ENCODE peak calls at places on chromosomes 16 and 17, in nine cellular contexts. H, D, V, G, U, J, N, E and Q are unnamed samples.

GRCh38 chr17:68182940-68183551 is 64.8 kb upstream of the AMZ2 start:
- DNase-seq in D (no peak), V (no peak), N (peak; percentile 84), U (peak; percentile 59), G (no peak), E (no peak), J (peak; percentile 83), H (no peak), Q (no peak)

GRCh38 chr16:1168837-1169236 is 15.9 kb downstream of the CACNA1H start:
- DNase-seq in D (no peak), N (no peak), U (no peak), J (no peak), H (no peak), E (no peak), V (no peak), G (no peak), Q (no peak)

GRCh38 chr16:87101903-87102302 is 215.3 kb downstream of the C16orf95 start:
- DNase-seq in H (peak; percentile 68), V (no peak), N (no peak), J (no peak), E (peak; percentile 95), G (no peak), U (no peak), D (no peak), Q (no peak)

GRCh38 chr17:13531701-13532100 is 70.0 kb downstream of the HS3ST3A1 start:
- DNase-seq in G (no peak), D (no peak), J (no peak), E (no peak), U (peak; percentile 0), V (no peak), N (no peak), H (no peak), Q (no peak)

GRCh38 chr17:55598495-55598894 is 87.2 kb upstream of the SMIM36 start:
- DNase-seq in G (no peak), H (no peak), U (no peak), J (no peak), V (no peak), D (no peak), E (no peak), N (no peak), Q (no peak)

GRCh38 chr16:84687715-84688114 is 12.1 kb upstream of the USP10 start:
- DNase-seq in U (peak; percentile 89), E (peak; percentile 72), N (peak; percentile 92), V (peak; percentile 68), H (no peak), J (peak; percentile 20), G (peak; percentile 13), D (no peak), Q (no peak)

GRCh38 chr16:69820926-69821541 is 58.9 kb downstream of the WWP2 start:
- DNase-seq in N (no peak), E (peak; percentile 23), V (no peak), G (no peak), H (peak; percentile 77), J (no peak), D (no peak), U (no peak), Q (peak; percentile 80)

GRCh38 chr17:77865109-77865611 is 93.3 kb upstream of the TNRC6C start:
- DNase-seq in G (no peak), E (peak; percentile 48), U (no peak), H (no peak), J (no peak), N (no peak), D (peak; percentile 62), V (peak; percentile 35), Q (no peak)

GRCh38 chr17:51118330-51119195 is 2.1 kb downstream of the SPAG9 start:
- DNase-seq in D (no peak), E (peak; percentile 19), G (peak; percentile 75), V (no peak), J (peak; percentile 19), N (peak; percentile 16), H (peak; percentile 95), U (no peak), Q (no peak)

GRCh38 chr17:79784353-79785016 is 6.5 kb downstream of the CBX2 start:
- DNase-seq in V (no peak), E (no peak), D (no peak), N (no peak), H (no peak), U (no peak), G (no peak), J (no peak), Q (no peak)

GRCh38 chr16:12900599-12901203 is 697 bp upstream of the SHISA9 start:
- DNase-seq in J (no peak), E (no peak), V (no peak), H (no peak), G (no peak), N (no peak), U (no peak), D (no peak), Q (no peak)

GRCh38 chr16:12896562-12896961 is 4.8 kb upstream of the SHISA9 start:
- DNase-seq in N (peak; percentile 48), E (no peak), H (peak; percentile 12), D (no peak), J (no peak), V (peak; percentile 53), U (peak; percentile 10), G (no peak), Q (no peak)

GRCh38 chr16:12901204-12901596 is 198 bp upstream of the SHISA9 start:
- DNase-seq in H (no peak), J (no peak), U (no peak), E (no peak), G (no peak), D (no peak), V (no peak), N (no peak), Q (no peak)

GRCh38 chr16:12899529-12900168 is 1.7 kb upstream of the SHISA9 start:
- DNase-seq in J (no peak), D (no peak), H (no peak), E (no peak), G (no peak), N (peak; percentile 33), V (no peak), U (peak; percentile 12), Q (no peak)

GRCh38 chr16:12898556-12898955 is 2.8 kb upstream of the SHISA9 start:
- DNase-seq in G (no peak), D (no peak), E (no peak), N (no peak), J (no peak), U (no peak), H (no peak), V (no peak), Q (no peak)
- TF ChIP-seq CTCF in G (no peak), D (no peak), E (no peak), N (no peak), J (no peak), U (no peak), H (no peak), V (peak; percentile 1), Q (no peak)

DNA sequence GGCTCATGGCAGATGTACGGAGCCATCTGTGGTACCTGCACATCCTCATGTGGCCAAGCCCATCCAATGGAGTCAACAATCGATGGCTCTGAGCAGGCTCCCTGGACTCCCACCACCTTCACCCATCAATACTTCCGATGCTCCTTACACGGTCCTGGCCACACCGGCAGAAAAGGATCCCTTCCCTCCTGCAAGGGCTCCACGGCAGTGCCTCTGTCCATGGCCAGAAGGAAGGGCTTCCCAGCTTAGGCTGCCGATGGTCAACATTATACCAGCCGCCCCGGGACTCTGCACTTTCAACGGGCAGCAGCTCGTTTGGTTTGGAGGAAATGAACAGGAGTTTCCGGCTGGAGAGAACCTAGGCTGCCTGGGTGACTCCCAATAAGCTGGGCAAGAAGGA is 13.2 kb downstream of the SLX4 start:
- DNase-seq in U (no peak), E (no peak), D (no peak), H (no peak), G (no peak), J (no peak), N (no peak), V (no peak), Q (no peak)
- TF ChIP-seq CTCF in U (no peak), E (no peak), D (no peak), H (no peak), G (no peak), J (no peak), N (no peak), V (no peak), Q (no peak)

GRCh38 chr17:63407741-63408330 is 38.3 kb downstream of the CYB561 start:
- DNase-seq in U (no peak), V (no peak), E (peak; percentile 60), D (no peak), G (no peak), J (no peak), N (no peak), H (no peak), Q (no peak)

GRCh38 chr17:63406689-63407330 is 39.3 kb downstream of the CYB561 start:
- DNase-seq in G (peak; percentile 85), V (peak; percentile 85), E (peak; percentile 96), U (peak; percentile 79), H (peak; percentile 90), N (peak; percentile 87), J (peak; percentile 87), D (peak; percentile 65), Q (no peak)

GRCh38 chr17:63402808-63403207 is 43.3 kb downstream of the CYB561 start:
- DNase-seq in E (peak; percentile 89), J (no peak), U (no peak), V (no peak), H (no peak), N (no peak), G (no peak), D (no peak), Q (no peak)

GRCh38 chr17:63405020-63405419 is 41.1 kb downstream of the CYB561 start:
- DNase-seq in E (no peak), H (no peak), J (no peak), N (no peak), D (no peak), V (no peak), U (no peak), G (no peak), Q (no peak)

GRCh38 chr17:63405741-63406261 is 40.3 kb downstream of the CYB561 start:
- DNase-seq in U (peak; percentile 84), E (peak; percentile 86), H (peak; percentile 32), D (no peak), G (no peak), N (peak; percentile 84), V (peak; percentile 75), J (no peak), Q (no peak)
- TF ChIP-seq CTCF in U (peak; percentile 59), E (peak; percentile 64), H (peak; percentile 63), D (peak; percentile 74), G (peak; percentile 69), N (peak; percentile 69), V (peak; percentile 66), J (peak; percentile 64), Q (peak; percentile 31)

DNA sequence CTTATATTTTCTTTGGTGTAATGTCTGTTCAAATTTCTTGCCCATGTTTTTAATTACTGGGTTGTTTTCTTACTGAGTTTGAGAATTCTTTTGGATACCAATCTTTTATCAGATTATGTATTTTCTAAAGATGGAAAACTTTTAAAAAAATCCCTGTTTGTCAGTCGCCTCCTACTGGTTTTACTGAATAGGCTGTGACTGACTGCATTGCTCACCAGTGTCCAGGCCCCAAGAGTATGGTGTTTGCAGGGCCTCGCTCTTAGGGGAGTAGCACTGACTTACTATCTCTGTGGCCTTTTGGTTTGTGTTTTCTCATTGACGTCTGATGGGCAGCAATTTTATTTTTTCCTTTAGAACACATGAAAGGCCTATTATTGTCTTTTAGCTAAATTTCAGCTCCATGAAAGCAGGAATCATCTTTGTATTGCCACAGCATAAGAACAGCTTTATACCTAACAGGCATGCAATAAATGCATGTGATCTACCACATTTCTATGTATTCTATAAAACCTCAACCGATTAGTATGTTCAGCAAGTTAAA is 188.4 kb downstream of the AATF start:
- DNase-seq in N (no peak), D (no peak), U (no peak), V (no peak), E (no peak), J (no peak), H (no peak), G (no peak), Q (no peak)
- TF ChIP-seq CTCF in N (no peak), D (no peak), U (no peak), V (no peak), E (no peak), J (no peak), H (no peak), G (no peak), Q (no peak)